ENCODE peak calls at places on chromosomes 7 and 10, in four cellular contexts. F, H, O and Q are unnamed samples.

GRCh38 chr7:596819-597182 is 77.2 kb upstream of the PDGFA start:
- DNase-seq in F (no peak), H (no peak), O (no peak), Q (peak; percentile 25)

GRCh38 chr10:96497391-96497790 is 16.3 kb downstream of the TLL2 start:
- DNase-seq in F (peak; percentile 36), H (no peak), O (no peak), Q (no peak)

GRCh38 chr7:106111671-106112117 is 418 bp downstream of the SYPL1 start:
- DNase-seq in F (peak; percentile 85), H (no peak), O (no peak), Q (peak; percentile 60)

GRCh38 chr7:94382746-94383145 is 11.9 kb upstream of the COL1A2 start:
- DNase-seq in F (no peak), H (no peak), O (no peak), Q (no peak)

GRCh38 chr10:44045020-44045419 is 339.9 kb downstream of the CXCL12 start:
- DNase-seq in F (no peak), H (no peak), O (no peak), Q (no peak)

GRCh38 chr7:98418271-98418635 is 17.4 kb upstream of the BAIAP2L1 start:
- DNase-seq in F (no peak), H (no peak), O (no peak), Q (no peak)

GRCh38 chr7:16891874-16892620 is 10.3 kb upstream of the AGR3 start:
- DNase-seq in F (no peak), H (no peak), O (no peak), Q (no peak)

GRCh38 chr7:56087445-56087844 is 5.3 kb downstream of the PHKG1 start:
- DNase-seq in F (no peak), H (no peak), O (no peak), Q (no peak)

GRCh38 chr10:113480828-113481502 is 71.9 kb upstream of the HABP2 start:
- DNase-seq in F (no peak), H (peak; percentile 44), O (no peak), Q (no peak)

GRCh38 chr10:29585488-29585976 is 49.2 kb downstream of the SVIL start:
- DNase-seq in F (no peak), H (no peak), O (no peak), Q (peak; percentile 3)

GRCh38 chr7:13990319-13990983 is 985 bp upstream of the ETV1 start:
- DNase-seq in F (peak; percentile 77), H (no peak), O (peak; percentile 25), Q (peak; percentile 76)

GRCh38 chr7:37410305-37411209 is 38.1 kb downstream of the ELMO1 start:
- DNase-seq in F (no peak), H (no peak), O (no peak), Q (no peak)

GRCh38 chr10:3484306-3485187 is 300.5 kb downstream of the KLF6 start:
- DNase-seq in F (no peak), H (no peak), O (no peak), Q (no peak)

GRCh38 chr10:97250952-97251351 is 41.5 kb downstream of the ARHGAP19 start:
- DNase-seq in F (no peak), H (no peak), O (no peak), Q (no peak)

GRCh38 chr7:31695856-31696255 is 8.8 kb downstream of the PPP1R17 start:
- DNase-seq in F (no peak), H (no peak), O (no peak), Q (no peak)

GRCh38 chr7:126185959-126186580 is 1066.7 kb downstream of the GRM8 start:
- DNase-seq in F (no peak), H (no peak), O (no peak), Q (no peak)

GRCh38 chr7:128265156-128265905 is 24.3 kb downstream of the LEP start:
- DNase-seq in F (no peak), H (no peak), O (no peak), Q (no peak)

GRCh38 chr7:46352335-46352954 is 431.4 kb upstream of the IGFBP3 start:
- DNase-seq in F (no peak), H (peak; percentile 35), O (no peak), Q (no peak)

GRCh38 chr7:46205478-46205877 is 284.4 kb upstream of the IGFBP3 start:
- DNase-seq in F (no peak), H (peak; percentile 27), O (no peak), Q (no peak)

GRCh38 chr10:97532935-97533671 is 34.4 kb downstream of the UBTD1 start:
- DNase-seq in F (no peak), H (no peak), O (no peak), Q (peak; percentile 26)

GRCh38 chr10:33381897-33382578 is 47.6 kb upstream of the NRP1 start:
- DNase-seq in F (no peak), H (peak; percentile 49), O (no peak), Q (no peak)

GRCh38 chr7:66452165-66452564 is 176.5 kb upstream of the KCTD7 start:
- DNase-seq in F (no peak), H (no peak), O (no peak), Q (no peak)

GRCh38 chr10:74310652-74311257 is 159.7 kb downstream of the ADK start:
- DNase-seq in F (no peak), H (no peak), O (no peak), Q (no peak)

GRCh38 chr10:133465191-133465949 is 11.6 kb downstream of the SCART1 start:
- DNase-seq in F (no peak), H (no peak), O (no peak), Q (no peak)